ENCODE peak calls at places on chromosome 15, in eight cellular contexts. E is A549, K is adrenal gland, L is stomach, C is sigmoid colon, O is right lobe of liver, W is body of pancreas, T is tibial nerve. M is an unnamed sample.
A peak's percentile ranks its signal among the peaks of the same experiment; 100 is the strongest.

GRCh38 chr15:34318277-34319079 is 19.1 kb downstream of the SLC12A6 start:
- DNase-seq in L (peak; percentile 67), O (peak; percentile 57), E (peak; percentile 73), K (peak; percentile 65), C (peak; percentile 82), T (peak; percentile 64), W (peak; percentile 49), M (peak; percentile 58)

GRCh38 chr15:91973481-91973880 is 120.0 kb downstream of the SLCO3A1 start:
- DNase-seq in C (no peak), L (no peak), K (no peak), W (no peak), E (no peak), T (no peak), O (no peak), M (no peak)

GRCh38 chr15:39192376-39192775 is 388.5 kb upstream of the THBS1 start:
- DNase-seq in O (no peak), K (no peak), L (no peak), C (no peak), E (no peak), W (no peak), T (no peak), M (no peak)

GRCh38 chr15:67674983-67675382 is 132.5 kb downstream of the MAP2K5 start:
- DNase-seq in E (no peak), W (no peak), L (no peak), C (no peak), O (no peak), T (no peak), K (no peak), M (no peak)

GRCh38 chr15:61421470-61421869 is 192.4 kb upstream of the RORA start:
- DNase-seq in L (no peak), C (no peak), K (no peak), W (no peak), E (no peak), T (no peak), O (no peak), M (no peak)

GRCh38 chr15:83282859-83283812 is 1.3 kb downstream of the BNC1 start:
- DNase-seq in L (no peak), C (no peak), E (no peak), K (no peak), O (peak; percentile 44), W (peak; percentile 13), T (no peak), M (no peak)

GRCh38 chr15:92197761-92198160 is 195.9 kb upstream of the ST8SIA2 start:
- DNase-seq in K (no peak), T (no peak), C (no peak), W (no peak), E (no peak), O (no peak), L (no peak), M (no peak)

GRCh38 chr15:101283931-101284330 is 6.6 kb upstream of the SELENOS start:
- DNase-seq in O (no peak), L (no peak), K (no peak), E (no peak), C (no peak), T (no peak), W (no peak), M (no peak)

GRCh38 chr15:100863406-100864198 is 16.0 kb upstream of the ALDH1A3 start:
- DNase-seq in O (no peak), C (peak; percentile 86), E (no peak), T (no peak), K (no peak), L (peak; percentile 43), W (peak; percentile 24), M (peak; percentile 20)

GRCh38 chr15:65595960-65596359 is 15.0 kb downstream of the INTS14 start:
- DNase-seq in K (no peak), E (peak; percentile 53), T (no peak), W (no peak), C (no peak), O (no peak), L (no peak), M (no peak)

GRCh38 chr15:91385301-91385700 is 285.2 kb downstream of the SV2B start:
- DNase-seq in K (no peak), E (no peak), W (no peak), T (no peak), C (no peak), L (no peak), O (no peak), M (no peak)

GRCh38 chr15:42111924-42112323 is 17.6 kb upstream of the PLA2G4D start:
- DNase-seq in L (no peak), C (no peak), E (no peak), O (no peak), K (no peak), W (no peak), T (no peak), M (no peak)

GRCh38 chr15:32870240-32871033 is 152.6 kb downstream of the GREM1 start:
- DNase-seq in O (no peak), L (peak; percentile 30), W (no peak), T (no peak), K (no peak), E (no peak), C (no peak), M (peak; percentile 60)

DNA sequence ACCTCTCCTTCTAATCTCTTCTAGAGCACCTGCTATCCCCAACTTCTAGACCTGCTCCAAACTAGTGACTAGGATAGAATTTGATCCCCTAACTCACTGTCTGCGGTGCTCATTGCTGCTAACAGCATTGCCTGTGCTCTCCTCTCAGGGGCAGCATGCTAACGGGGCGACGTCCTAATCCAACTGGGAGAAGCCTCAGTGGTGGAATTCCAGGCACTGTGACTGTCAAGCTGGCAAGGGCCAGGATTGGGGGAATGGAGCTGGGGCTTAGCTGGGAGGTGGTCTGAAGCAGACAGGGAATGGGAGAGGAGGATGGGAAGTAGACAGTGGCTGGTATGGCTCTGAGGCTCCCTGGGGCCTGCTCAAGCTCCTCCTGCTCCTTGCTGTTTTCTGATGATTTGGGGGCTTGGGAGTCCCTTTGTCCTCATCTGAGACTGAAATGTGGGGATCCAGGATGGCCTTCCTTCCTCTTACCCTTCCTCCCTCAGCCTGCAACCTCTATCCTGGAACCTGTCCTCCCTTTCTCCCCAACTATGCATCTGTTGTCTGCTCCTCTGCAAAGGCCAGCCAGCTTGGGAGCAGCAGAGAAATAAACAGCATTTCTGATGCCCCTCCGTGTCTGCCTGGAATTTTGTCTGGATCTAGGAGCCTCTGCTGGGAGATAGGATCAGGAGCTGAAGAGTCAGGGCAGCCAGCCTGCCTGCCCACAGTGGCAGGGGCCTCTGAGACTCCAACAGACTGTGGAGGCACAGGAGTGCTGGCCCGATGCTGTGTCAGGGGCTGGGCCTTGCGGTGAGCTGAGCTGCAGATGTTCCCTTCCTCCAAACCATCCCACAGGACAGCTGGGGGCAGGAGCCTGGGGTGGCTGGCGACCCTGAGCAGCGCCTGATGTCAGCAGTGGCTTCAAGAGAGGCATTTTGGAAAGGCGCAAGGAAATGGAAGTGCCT is 3.0 kb downstream of the ISLR start:
- DNase-seq in T (no peak), C (peak; percentile 64), L (no peak), W (peak; percentile 5), E (no peak), K (no peak), O (no peak), M (no peak)
- TF ChIP-seq CTCF in T (no peak), C (no peak), L (no peak), W (no peak), E (no peak), K (no peak), O (no peak), M (no peak)

GRCh38 chr15:98896802-98897732 is 110.5 kb downstream of the PGPEP1L start:
- DNase-seq in T (peak; percentile 25), E (peak; percentile 100), O (no peak), L (no peak), K (peak; percentile 74), C (no peak), W (no peak), M (no peak)
- TF ChIP-seq POLR2A in T (no peak), E (no peak), O (no peak), L (no peak), K (no peak), C (no peak), W (no peak), M (no peak)

DNA sequence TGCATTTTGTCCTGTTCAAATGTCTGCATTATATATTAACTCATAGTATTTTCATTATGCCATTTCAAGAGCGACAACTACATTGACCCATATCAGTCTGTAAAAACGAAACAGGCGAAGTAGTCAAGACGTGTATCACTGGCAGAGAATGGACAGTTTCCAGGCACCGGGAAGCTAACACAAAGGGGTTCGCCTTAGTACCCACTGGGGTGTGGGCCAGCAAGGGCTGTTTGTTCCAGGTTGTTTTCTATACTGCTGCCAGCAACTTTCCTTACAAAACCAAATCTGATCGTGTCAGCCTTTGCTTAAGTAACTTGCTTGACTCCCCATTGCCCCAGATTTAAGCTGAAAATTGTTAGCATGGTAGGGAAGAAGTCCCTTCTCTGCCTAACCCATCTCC is 87.1 kb downstream of the CGNL1 start:
- DNase-seq in W (no peak), T (no peak), E (no peak), O (no peak), K (no peak), L (peak; percentile 34), C (no peak), M (no peak)
- H3K27ac ChIP-seq in W (no peak overlapping the region), T (no peak overlapping the region), E (no peak overlapping the region), O (no peak overlapping the region), K (no peak overlapping the region), L (peak overlapping the region; percentile 24), C (no peak overlapping the region), M (no peak overlapping the region)

GRCh38 chr15:41018534-41018933 is 65.3 kb downstream of the CHAC1 start:
- DNase-seq in C (no peak), L (peak; percentile 40), W (peak; percentile 29), K (no peak), T (no peak), E (peak; percentile 16), O (no peak), M (no peak)
- TF ChIP-seq CTCF in C (no peak), L (no peak), W (no peak), K (no peak), T (no peak), E (no peak), O (peak; percentile 30), M (peak; percentile 87)

DNA sequence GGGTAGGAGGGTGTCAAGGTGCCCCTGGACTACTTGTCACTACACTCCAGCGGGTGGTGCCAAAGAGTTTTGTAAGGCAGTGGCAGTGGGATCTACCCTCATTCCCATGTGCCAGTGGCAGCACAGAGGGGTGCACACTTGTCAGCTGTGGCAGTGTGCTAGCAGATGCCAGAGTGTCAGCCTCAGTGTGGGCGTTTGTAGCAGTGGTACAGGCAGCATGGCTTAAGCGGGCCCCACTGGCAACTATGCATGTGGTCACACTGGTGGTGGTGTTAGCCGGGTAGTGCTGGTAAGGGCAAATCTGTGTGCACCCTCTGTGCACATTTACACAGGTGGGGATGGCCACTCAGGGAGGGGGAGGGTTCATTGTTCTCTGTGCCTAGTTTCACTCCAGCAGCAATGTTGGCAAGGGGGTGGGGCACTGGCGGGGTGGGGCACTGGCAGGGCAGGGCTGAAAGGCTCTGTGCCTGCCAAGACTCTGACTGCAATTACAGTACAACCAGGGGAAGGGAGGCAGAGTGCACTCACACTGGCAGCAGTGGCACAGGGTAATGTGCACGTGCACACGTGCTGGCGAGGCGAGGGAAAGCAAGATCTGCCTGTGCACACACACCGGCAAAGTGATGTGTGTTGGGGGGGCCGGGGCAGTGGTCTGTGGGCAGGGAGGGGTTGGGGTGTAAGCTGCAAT is 31.8 kb downstream of the MYO9A start:
- DNase-seq in O (no peak), K (no peak), E (no peak), L (peak; percentile 55), C (no peak), W (no peak), T (no peak), M (peak; percentile 73)
- TF ChIP-seq POLR2A in O (no peak), K (no peak), E (no peak), L (no peak), C (no peak), W (no peak), T (no peak), M (no peak)